ENCODE peak calls at places on chromosomes 5 and 9, in ten cellular contexts. Z is endodermal cell; L is left ventricle myocardium inferior; W is neural progenitor cell; Y is CD4-positive, alpha-beta memory T cell; K is Karpas-422; S is adipocyte; X is Panc1; V is neuronal stem cell; B is mesenchymal stem cell. H is an unnamed sample.

GRCh38 chr5:52783226-52783959 is 4.3 kb upstream of the ITGA1 start:
- DNase-seq in Z (no peak), L (no peak), W (no peak), Y (no peak), K (no peak), S (peak; percentile 79), X (no peak), V (no peak), B (no peak), H (no peak)

GRCh38 chr5:139985733-139986132 is 57.4 kb downstream of the NRG2 start:
- DNase-seq in Z (no peak), L (peak; percentile 22), W (peak; percentile 59), Y (no peak), K (no peak), S (peak; percentile 9), X (peak; percentile 89), V (peak; percentile 31), B (peak; percentile 96), H (peak; percentile 82)

GRCh38 chr5:82222597-82223574 is 55.3 kb downstream of the RPS23 start:
- DNase-seq in Z (no peak), L (no peak), W (no peak), Y (no peak), K (no peak), S (peak; percentile 62), X (no peak), V (no peak), B (peak; percentile 80), H (no peak)

GRCh38 chr9:123763910-123764588 is 165.9 kb downstream of the DENND1A start:
- DNase-seq in Z (no peak), L (no peak), W (no peak), Y (no peak), K (no peak), S (peak; percentile 67), X (no peak), V (no peak), B (peak; percentile 46), H (peak; percentile 19)

GRCh38 chr5:55387865-55388264 is 80.1 kb downstream of the MTREX start:
- DNase-seq in Z (no peak), L (no peak), W (no peak), Y (no peak), K (no peak), S (no peak), X (no peak), V (no peak), B (no peak), H (no peak)

GRCh38 chr9:12652973-12653372 is 40.2 kb upstream of the TYRP1 start:
- DNase-seq in Z (no peak), L (no peak), W (no peak), Y (no peak), K (no peak), S (no peak), X (no peak), V (no peak), B (no peak), H (no peak)

GRCh38 chr5:50794812-50795211 is 128.4 kb downstream of the PARP8 start:
- DNase-seq in Z (no peak), L (no peak), W (no peak), Y (no peak), K (no peak), S (no peak), X (no peak), V (no peak), B (no peak), H (no peak)

GRCh38 chr9:121698627-121699270 is 47.3 kb downstream of the DAB2IP start:
- DNase-seq in Z (peak; percentile 86), L (no peak), W (peak; percentile 95), Y (no peak), K (no peak), S (peak; percentile 73), X (no peak), V (peak; percentile 83), B (no peak), H (no peak)

GRCh38 chr9:25716220-25716872 is 38.1 kb upstream of the TUSC1 start:
- DNase-seq in Z (peak; percentile 80), L (no peak), W (peak; percentile 67), Y (no peak), K (peak; percentile 48), S (peak; percentile 81), X (no peak), V (peak; percentile 37), B (peak; percentile 73), H (peak; percentile 34)

GRCh38 chr5:132269635-132270344 is 12.3 kb downstream of the PDLIM4 start:
- DNase-seq in Z (no peak), L (no peak), W (no peak), Y (no peak), K (no peak), S (no peak), X (no peak), V (no peak), B (no peak), H (no peak)

GRCh38 chr5:177496111-177497010 is 1.0 kb downstream of the PDLIM7 start:
- DNase-seq in Z (peak; percentile 95), L (peak; percentile 69), W (peak; percentile 97), Y (no peak), K (peak; percentile 90), S (peak; percentile 97), X (no peak), V (peak; percentile 89), B (peak; percentile 95), H (peak; percentile 65)

GRCh38 chr5:139495644-139496435 is 13.3 kb upstream of the STING1 start:
- DNase-seq in Z (no peak), L (no peak), W (no peak), Y (no peak), K (no peak), S (peak; percentile 24), X (no peak), V (no peak), B (peak; percentile 30), H (no peak)

GRCh38 chr9:111683351-111683750 is 21.9 kb downstream of the GNG10 start:
- DNase-seq in Z (no peak), L (no peak), W (no peak), Y (no peak), K (no peak), S (no peak), X (no peak), V (no peak), B (no peak), H (no peak)

DNA sequence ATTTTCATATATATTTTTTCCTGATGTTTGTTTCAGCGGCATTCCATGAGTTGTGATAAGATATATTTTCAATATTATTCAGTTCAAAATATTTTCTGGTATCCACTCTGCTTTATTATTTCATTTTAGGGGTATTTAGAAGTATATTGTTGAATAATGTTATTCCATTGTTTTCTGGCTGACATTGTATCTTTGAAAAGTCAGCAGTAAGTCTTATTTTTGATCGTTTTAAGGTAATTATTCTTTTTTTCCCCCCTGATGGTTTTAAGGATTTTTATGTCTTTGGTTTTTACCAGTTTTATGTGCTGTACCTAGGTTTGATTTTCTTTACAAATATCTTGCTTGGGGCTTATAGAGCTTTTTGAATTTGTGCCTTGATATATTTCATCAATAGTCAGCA is 6.6 kb upstream of the GLRA1 start:
- DNase-seq in Z (no peak), L (no peak), W (no peak), Y (no peak), K (no peak), S (no peak), X (no peak), V (no peak), B (no peak), H (no peak)
- H3K27me3 ChIP-seq in Z (peaks cover 54% of the 10 kb centered on the region), L (peaks cover 16% of the 10 kb centered on the region), W (peaks cover 36% of the 10 kb centered on the region), Y (no peaks in the 10 kb centered on the region), K (no peaks in the 10 kb centered on the region), S (no peaks in the 10 kb centered on the region), X (no peaks in the 10 kb centered on the region), V (no peaks in the 10 kb centered on the region), B (no peaks in the 10 kb centered on the region), H (no peaks in the 10 kb centered on the region)

GRCh38 chr9:97938081-97938644 is at the start of gene HEMGN:
- DNase-seq in Z (no peak), L (no peak), W (no peak), Y (peak; percentile 73), K (no peak), S (no peak), X (no peak), V (no peak), B (no peak), H (no peak)
- H3K4me3 ChIP-seq in Z (no peak within 1 kb of the TSS), L (no peak within 1 kb of the TSS), W (no peak within 1 kb of the TSS), Y (no peak within 1 kb of the TSS), K (no peak within 1 kb of the TSS), S (no peak within 1 kb of the TSS), X (no peak within 1 kb of the TSS), V (no peak within 1 kb of the TSS), B (no peak within 1 kb of the TSS), H (no peak within 1 kb of the TSS)

GRCh38 chr9:68705636-68706578 is 867 bp downstream of the PIP5K1B start:
- DNase-seq in Z (peak; percentile 63), L (peak; percentile 55), W (peak; percentile 31), Y (no peak), K (no peak), S (no peak), X (no peak), V (no peak), B (peak; percentile 33), H (no peak)

GRCh38 chr9:68708089-68708488 is 3.0 kb downstream of the PIP5K1B start:
- DNase-seq in Z (no peak), L (no peak), W (no peak), Y (no peak), K (no peak), S (no peak), X (no peak), V (no peak), B (no peak), H (no peak)

GRCh38 chr9:68704804-68705635 is at the start of gene PIP5K1B:
- DNase-seq in Z (peak; percentile 92), L (peak; percentile 77), W (peak; percentile 90), Y (no peak), K (peak; percentile 91), S (peak; percentile 65), X (no peak), V (peak; percentile 71), B (peak; percentile 54), H (peak; percentile 9)

GRCh38 chr9:68708513-68708912 is 3.5 kb downstream of the PIP5K1B start:
- DNase-seq in Z (no peak), L (no peak), W (no peak), Y (no peak), K (no peak), S (no peak), X (no peak), V (no peak), B (no peak), H (no peak)

DNA sequence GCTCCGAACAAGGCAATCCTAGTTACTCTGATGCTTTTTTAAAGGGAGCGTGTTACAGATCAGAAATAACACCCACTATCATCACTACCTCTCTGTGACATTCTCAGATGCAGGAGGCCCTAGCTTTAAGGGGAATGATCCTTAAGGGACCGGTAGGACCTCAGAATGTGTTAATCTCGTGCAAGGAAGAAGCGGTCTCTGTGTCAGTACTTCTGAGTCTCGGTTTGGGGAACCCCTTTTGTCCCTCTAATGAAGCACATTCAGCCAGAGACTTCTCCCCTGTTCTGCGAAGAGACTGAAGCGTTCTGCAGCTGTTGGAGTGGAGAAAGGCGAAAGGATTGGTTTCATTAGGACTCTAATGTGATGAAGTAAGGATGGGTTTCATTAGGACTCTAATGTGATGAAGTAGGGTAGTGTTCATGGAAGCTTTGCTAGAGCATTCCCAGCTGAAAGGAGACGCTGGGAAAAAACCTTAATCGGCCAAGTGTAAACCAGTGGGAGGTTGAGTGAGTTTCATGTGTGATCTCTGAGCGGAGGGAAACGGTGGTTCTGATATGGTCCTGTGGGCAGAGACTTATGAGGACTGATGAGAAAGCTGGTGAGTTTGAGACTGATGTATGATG is 1.6 kb downstream of the PIP5K1B start:
- DNase-seq in Z (no peak), L (no peak), W (peak; percentile 34), Y (no peak), K (peak; percentile 49), S (no peak), X (no peak), V (no peak), B (no peak), H (no peak)
- H3K27me3 ChIP-seq in Z (peaks cover 28% of the 10 kb centered on the region), L (peaks cover 28% of the 10 kb centered on the region), W (peaks cover 90% of the 10 kb centered on the region), Y (peaks cover 5% of the 10 kb centered on the region), K (no peaks in the 10 kb centered on the region), S (peaks cover 63% of the 10 kb centered on the region), X (peaks cover 15% of the 10 kb centered on the region), V (no peaks in the 10 kb centered on the region), B (peaks cover 67% of the 10 kb centered on the region), H (peaks cover 35% of the 10 kb centered on the region)

GRCh38 chr5:180815241-180816031 is 12.8 kb upstream of the MGAT1 start:
- DNase-seq in Z (no peak), L (no peak), W (no peak), Y (no peak), K (no peak), S (no peak), X (no peak), V (no peak), B (no peak), H (no peak)
- H3K4me3 ChIP-seq in Z (no peak overlapping the region), L (peak overlapping the region; percentile 47), W (no peak overlapping the region), Y (no peak overlapping the region), K (no peak overlapping the region), S (peak overlapping the region; percentile 18), X (no peak overlapping the region), V (no peak overlapping the region), B (peak overlapping the region; percentile 58), H (no peak overlapping the region)

H was measured in kidney epithelial cell.